ENCODE peak calls at places on chromosome 12, in six cellular contexts. E is amniotic epithelial cell; P is DMS53; R is NCI-H774; K is NAMALWA; Q is CD8-positive, alpha-beta memory T cell. J is an unnamed sample.

GRCh38 chr12:127153996-127154395 is 1113.0 kb upstream of the TMEM132C start:
- DNase-seq in P (no peak), E (no peak), R (no peak), K (no peak), Q (no peak), J (no peak)

GRCh38 chr12:51867796-51868428 is 19.4 kb upstream of the FIGNL2 start:
- DNase-seq in P (no peak), K (no peak), E (no peak), Q (no peak), R (no peak), J (no peak)

GRCh38 chr12:48040294-48040820 is 36.1 kb upstream of the COL2A1 start:
- DNase-seq in E (no peak), Q (no peak), R (no peak), K (no peak), P (no peak), J (no peak)

GRCh38 chr12:131353376-131353775 is 357.5 kb upstream of the SFSWAP start:
- DNase-seq in K (no peak), Q (no peak), R (no peak), E (no peak), P (no peak), J (no peak)

GRCh38 chr12:104505095-104505819 is 48.5 kb downstream of the CHST11 start:
- DNase-seq in K (peak), R (peak), Q (no peak), E (no peak), P (no peak), J (peak)

GRCh38 chr12:28222081-28222700 is 31.9 kb downstream of the CCDC91 start:
- DNase-seq in K (no peak), Q (peak), R (no peak), E (no peak), P (no peak), J (no peak)

GRCh38 chr12:100858658-100859057 is 64.1 kb downstream of the ANO4 start:
- DNase-seq in K (no peak), E (no peak), R (no peak), Q (no peak), P (no peak), J (no peak)

GRCh38 chr12:106296179-106296877 is 6.2 kb upstream of the TCP11L2 start:
- DNase-seq in R (no peak), P (peak), K (no peak), E (peak), Q (no peak), J (peak)

GRCh38 chr12:110932048-110932447 is 11.7 kb upstream of the MYL2 start:
- DNase-seq in K (no peak), R (no peak), E (no peak), Q (no peak), P (no peak), J (no peak)

GRCh38 chr12:104049278-104050257 is at the start of gene GLT8D2:
- DNase-seq in P (peak), R (no peak), Q (no peak), K (no peak), E (peak), J (peak)

GRCh38 chr12:5165296-5165970 is 121.8 kb downstream of the KCNA5 start:
- DNase-seq in E (no peak), Q (no peak), R (no peak), P (no peak), K (no peak), J (no peak)

GRCh38 chr12:114321524-114321923 is 84.4 kb downstream of the TBX5 start:
- DNase-seq in P (no peak), K (no peak), R (no peak), E (no peak), Q (no peak), J (no peak)

GRCh38 chr12:114817491-114818440 is 133.8 kb upstream of the TBX3 start:
- DNase-seq in K (no peak), P (no peak), R (peak), Q (no peak), E (no peak), J (no peak)

GRCh38 chr12:52057614-52057939 is 6.3 kb downstream of the NR4A1 start:
- DNase-seq in R (no peak), Q (no peak), P (no peak), E (no peak), K (no peak), J (no peak)

GRCh38 chr12:49346659-49347306 is at the start of gene DNAJC22:
- DNase-seq in R (peak), Q (no peak), E (no peak), P (peak), K (no peak), J (no peak)

GRCh38 chr12:65673291-65673690 is 151.0 kb upstream of the HMGA2 start:
- DNase-seq in K (no peak), Q (no peak), E (no peak), R (no peak), P (no peak), J (no peak)

GRCh38 chr12:11779286-11779685 is 129.8 kb downstream of the ETV6 start:
- DNase-seq in P (no peak), E (peak), K (no peak), Q (no peak), R (no peak), J (peak)

GRCh38 chr12:52655251-52655650 is 3.2 kb upstream of the KRT2 start:
- DNase-seq in Q (no peak), E (no peak), K (no peak), P (no peak), R (no peak), J (no peak)

GRCh38 chr12:103571286-103571685 is 15.8 kb upstream of the STAB2 start:
- DNase-seq in K (no peak), Q (no peak), E (no peak), R (peak), P (peak), J (peak)

GRCh38 chr12:86711716-86712115 is 455.5 kb upstream of the MGAT4C start:
- DNase-seq in R (no peak), P (no peak), Q (no peak), E (peak), K (no peak), J (no peak)

GRCh38 chr12:82176761-82177490 is 181.3 kb downstream of the CCDC59 start:
- DNase-seq in P (peak), R (no peak), K (no peak), E (no peak), Q (no peak), J (peak)

GRCh38 chr12:56714431-56714929 is 10.6 kb downstream of the NACA start:
- DNase-seq in Q (no peak), P (no peak), R (no peak), E (no peak), K (no peak), J (no peak)

GRCh38 chr12:57242691-57243454 is 8.1 kb downstream of the STAC3 start:
- DNase-seq in P (peak), R (peak), K (peak), Q (peak), E (no peak), J (peak)

GRCh38 chr12:92133166-92133565 is 12.5 kb downstream of the BTG1 start:
- DNase-seq in E (no peak), K (no peak), R (no peak), P (peak), Q (no peak), J (no peak)

GRCh38 chr12:67887065-67887464 is 102.2 kb upstream of the IFNG-AS1 start:
- DNase-seq in E (no peak), K (no peak), Q (no peak), R (no peak), P (no peak), J (no peak)

GRCh38 chr12:58247633-58248032 is 306.3 kb downstream of the ATP23 start:
- DNase-seq in Q (no peak), R (no peak), E (no peak), P (peak), K (no peak), J (no peak)

GRCh38 chr12:44224399-44224798 is 388.5 kb downstream of the TMEM117 start:
- DNase-seq in R (no peak), E (no peak), P (no peak), Q (no peak), K (no peak), J (no peak)